ENCODE peak calls at places on chromosomes 13 and 19, in four cellular contexts. E is PC-3, B is uterus, H is adrenal gland. I is an unnamed sample.

GRCh38 chr13:90630716-90631115 is 716.8 kb upstream of the MIR17HG start:
- DNase-seq in E (no peak), B (no peak), H (no peak), I (no peak)

GRCh38 chr19:17855333-17856152 is 4.2 kb upstream of the RPL18A start:
- DNase-seq in E (peak; percentile 91), B (peak; percentile 87), H (peak; percentile 91), I (peak; percentile 75)

GRCh38 chr13:105278797-105279425 is 1256.6 kb downstream of the EFNB2 start:
- DNase-seq in E (peak; percentile 3), B (no peak), H (no peak), I (no peak)

GRCh38 chr19:31154021-31154420 is 195.2 kb downstream of the TSHZ3 start:
- DNase-seq in E (peak; percentile 59), B (no peak), H (no peak), I (no peak)

GRCh38 chr13:98972627-98973026 is 5.2 kb downstream of the DOCK9 start:
- DNase-seq in E (peak; percentile 78), B (no peak), H (no peak), I (no peak)

GRCh38 chr19:16025108-16026101 is 50.9 kb upstream of the TPM4 start:
- DNase-seq in E (peak; percentile 71), B (no peak), H (peak; percentile 72), I (no peak)

GRCh38 chr13:112768795-112769411 is 79.1 kb downstream of the ATP11A start:
- DNase-seq in E (peak; percentile 39), B (no peak), H (peak; percentile 86), I (no peak)

GRCh38 chr13:39051157-39051556 is 12.9 kb downstream of the NHLRC3 start:
- DNase-seq in E (peak; percentile 52), B (no peak), H (no peak), I (no peak)

GRCh38 chr19:14059093-14059480 is 2.8 kb downstream of the PALM3 start:
- DNase-seq in E (no peak), B (no peak), H (no peak), I (no peak)

GRCh38 chr13:90696254-90696653 is 651.2 kb upstream of the MIR17HG start:
- DNase-seq in E (peak; percentile 74), B (no peak), H (no peak), I (no peak)

GRCh38 chr13:111115051-111115840 is at the start of gene ARHGEF7:
- DNase-seq in E (no peak), B (peak; percentile 45), H (no peak), I (no peak)

GRCh38 chr19:55594996-55595530 is 4.3 kb downstream of the FIZ1 start:
- DNase-seq in E (no peak), B (no peak), H (no peak), I (no peak)

GRCh38 chr13:86960876-86961275 is 710.3 kb upstream of the SLITRK5 start:
- DNase-seq in E (peak; percentile 58), B (no peak), H (no peak), I (no peak)

GRCh38 chr19:16661480-16662034 is 618 bp downstream of the TMEM38A start:
- DNase-seq in E (no peak), B (peak; percentile 40), H (peak; percentile 49), I (no peak)

GRCh38 chr19:10343495-10343894 is 4.1 kb upstream of the ICAM3 start:
- DNase-seq in E (peak; percentile 20), B (no peak), H (no peak), I (no peak)

GRCh38 chr19:4829001-4829712 is 2.4 kb downstream of the TICAM1 start:
- DNase-seq in E (no peak), B (no peak), H (no peak), I (no peak)

GRCh38 chr19:42965204-42965603 is 28.2 kb upstream of the PSG7 start:
- DNase-seq in E (peak; percentile 62), B (no peak), H (no peak), I (no peak)

GRCh38 chr19:5156231-5156986 is 184.2 kb downstream of the PTPRS start:
- DNase-seq in E (no peak), B (no peak), H (no peak), I (no peak)

GRCh38 chr19:28443361-28443760 is 769.6 kb downstream of the UQCRFS1 start:
- DNase-seq in E (no peak), B (no peak), H (no peak), I (no peak)

GRCh38 chr13:53017433-53017970 is 11.1 kb upstream of the OLFM4 start:
- DNase-seq in E (no peak), B (no peak), H (no peak), I (no peak)

DNA sequence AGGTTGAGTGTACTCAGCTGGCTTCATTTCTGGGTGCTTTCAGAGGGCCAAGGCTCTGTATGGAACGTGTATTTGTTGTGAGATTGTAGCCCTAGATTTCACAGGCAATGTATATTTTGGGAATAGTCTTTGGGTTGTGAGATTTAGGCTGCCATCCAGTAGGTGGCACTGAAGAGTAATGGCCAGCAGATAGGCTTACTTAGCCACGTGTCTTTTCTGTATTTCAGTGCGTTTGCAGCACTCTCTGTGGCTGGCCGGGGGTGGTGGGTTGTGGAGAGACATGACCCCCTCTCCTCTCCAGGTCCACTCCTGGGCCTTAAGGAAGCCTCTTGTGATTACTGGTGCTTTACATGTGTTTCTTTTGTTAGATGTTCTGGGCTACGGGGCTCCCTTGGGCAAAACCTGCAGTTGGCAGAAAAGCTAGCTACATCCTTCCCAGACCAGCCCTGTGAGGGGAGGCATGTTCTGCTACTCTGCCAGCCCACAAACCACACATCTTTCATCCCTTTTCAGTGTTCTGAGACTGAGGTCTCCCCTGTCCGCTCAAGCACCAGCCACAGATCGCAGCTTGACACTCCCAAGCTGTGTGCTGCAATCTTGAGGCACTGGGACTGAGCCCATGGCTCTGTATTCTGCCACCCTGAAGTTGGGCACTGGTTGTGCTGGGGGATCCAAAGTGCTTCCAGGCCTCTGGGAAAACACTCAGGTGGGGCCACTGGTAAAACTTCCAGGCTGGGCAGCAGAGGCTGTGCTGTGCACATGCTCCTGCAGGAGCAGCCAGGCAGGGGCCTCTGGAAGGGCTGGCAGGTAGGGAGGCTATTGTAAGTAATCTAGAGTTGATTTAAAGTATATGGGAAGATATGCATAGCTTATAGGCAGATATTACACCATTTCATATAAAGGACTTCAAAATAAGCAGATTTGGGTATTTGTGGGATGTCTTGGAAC is 1096.8 kb upstream of the PCDH20 start:
- DNase-seq in E (peak; percentile 58), B (no peak), H (no peak), I (no peak)
- H3K27ac ChIP-seq in E (no peak overlapping the region), B (no peak overlapping the region), H (no peak overlapping the region), I (no peak overlapping the region)

GRCh38 chr19:51904331-51905165 is at the start of gene ZNF649:
- DNase-seq in E (peak; percentile 92), B (peak; percentile 84), H (peak; percentile 83), I (peak; percentile 72)
- H3K27ac ChIP-seq in E (no peak within 1 kb of the TSS), B (peak within 1 kb of the TSS; percentile 85), H (peak within 1 kb of the TSS; percentile 79), I (peak within 1 kb of the TSS; percentile 67)

DNA sequence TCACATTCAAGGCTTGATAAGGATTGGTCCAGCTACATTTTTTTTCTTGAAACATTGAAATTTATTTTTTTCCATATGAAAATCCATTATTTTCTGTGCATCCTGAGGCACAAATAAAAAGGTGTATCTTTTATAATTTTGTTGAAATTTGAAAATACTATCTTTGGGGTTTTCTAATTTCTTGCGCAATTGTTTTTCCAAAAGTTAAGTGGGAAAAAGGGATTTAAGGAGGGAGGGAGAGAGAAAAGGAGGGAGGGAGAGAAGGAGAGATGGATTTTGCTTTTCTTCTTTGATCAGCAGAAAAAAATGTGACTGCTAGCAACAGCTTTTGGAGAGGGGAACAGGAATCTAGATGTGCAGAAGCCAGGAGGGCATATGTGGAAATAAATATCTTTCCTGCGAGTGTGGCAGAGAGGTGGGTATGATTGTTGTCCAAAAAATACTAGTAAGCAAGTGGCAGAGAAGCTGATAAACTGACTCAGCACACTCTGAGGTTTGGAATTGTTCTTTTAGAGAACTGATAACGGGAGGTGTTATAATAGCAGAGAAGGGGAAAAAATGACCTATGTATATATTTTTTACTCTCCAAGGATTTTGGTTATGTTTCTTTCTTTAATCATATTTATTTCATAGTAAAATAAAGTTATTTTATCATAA is 61.2 kb upstream of the EDNRB start:
- DNase-seq in E (no peak), B (no peak), H (no peak), I (no peak)
- H3K27ac ChIP-seq in E (no peak overlapping the region), B (no peak overlapping the region), H (peak overlapping the region; percentile 58), I (no peak overlapping the region)

DNA sequence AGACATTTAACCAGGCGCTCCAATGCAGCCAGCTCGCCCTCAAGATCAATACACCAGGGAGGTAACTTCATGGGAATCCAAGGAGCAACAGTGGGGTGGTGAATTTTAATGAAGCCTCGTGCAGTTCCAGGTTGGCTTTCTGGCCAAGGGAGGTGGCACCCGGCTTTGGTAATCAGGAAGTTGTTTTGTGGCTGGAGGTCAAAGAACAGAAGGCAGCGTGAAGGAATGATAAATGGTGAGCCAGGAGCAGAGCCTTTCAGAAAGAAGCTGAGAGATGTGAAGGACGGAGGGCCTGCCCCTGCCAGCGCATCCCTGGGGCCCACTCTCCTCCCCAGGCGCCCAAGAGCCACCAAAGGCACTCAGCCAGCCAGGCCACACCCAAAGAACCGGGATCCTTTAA is 188.2 kb upstream of the TSC22D1 start:
- DNase-seq in E (no peak), B (no peak), H (no peak), I (no peak)
- H3K27ac ChIP-seq in E (no peak overlapping the region), B (peak overlapping the region; percentile 37), H (peak overlapping the region; percentile 26), I (no peak overlapping the region)

GRCh38 chr13:41263261-41263971 is at the start of gene MTRF1:
- DNase-seq in E (peak; percentile 73), B (peak; percentile 80), H (peak; percentile 80), I (peak; percentile 79)
- H3K27ac ChIP-seq in E (peak within 1 kb of the TSS; percentile 33), B (peak within 1 kb of the TSS; percentile 90), H (peak within 1 kb of the TSS; percentile 70), I (peak within 1 kb of the TSS; percentile 96)

GRCh38 chr19:44869728-44870470 is 21.2 kb upstream of the TOMM40 start:
- DNase-seq in E (peak; percentile 27), B (no peak), H (peak; percentile 73), I (peak; percentile 20)
- H3K27ac ChIP-seq in E (no peak overlapping the region), B (peak overlapping the region; percentile 21), H (peak overlapping the region; percentile 79), I (no peak overlapping the region)

DNA sequence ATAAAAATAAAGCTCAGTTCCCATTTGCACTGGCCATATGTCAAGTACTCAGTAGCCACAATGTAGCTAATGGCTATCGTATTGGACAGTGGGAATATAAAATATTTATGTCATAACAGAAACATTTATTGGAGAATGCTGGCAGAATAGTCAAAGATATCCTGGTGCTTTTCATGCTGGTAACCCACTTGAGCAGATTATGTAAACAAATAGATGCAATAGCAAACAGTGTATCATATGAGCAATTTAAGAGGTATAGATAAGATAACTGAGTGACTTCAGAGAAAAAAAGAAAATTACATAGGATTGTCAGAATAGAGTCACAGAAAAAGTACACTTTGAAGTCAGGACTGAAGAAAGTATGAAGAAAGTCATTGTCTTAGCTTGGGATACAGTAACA is 426.6 kb downstream of the NDFIP2 start:
- DNase-seq in E (peak; percentile 4), B (no peak), H (no peak), I (no peak)
- H3K27ac ChIP-seq in E (no peak overlapping the region), B (no peak overlapping the region), H (no peak overlapping the region), I (no peak overlapping the region)